ENCODE peak calls at places on chromosomes 3 and 15, in seven cellular contexts. One of them, this sample, is unnamed.
A peak's percentile ranks its signal among the peaks of the same experiment; 100 is the strongest.

GRCh38 chr3:143088835-143089234 is 30.7 kb upstream of the CHST2 start:
- DNase-seq in breast epithelium: no peak
- DNase-seq in heart left ventricle: no peak
- DNase-seq in transverse colon: no peak
- DNase-seq in esophagus squamous epithelium: no peak
- DNase-seq in testis: no peak
- DNase-seq in prostate gland: no peak
- DNase-seq in this sample: no peak

GRCh38 chr15:55255714-55256113 is 33.9 kb downstream of the RAB27A start:
- DNase-seq in breast epithelium: no peak
- DNase-seq in heart left ventricle: no peak
- DNase-seq in transverse colon: no peak
- DNase-seq in esophagus squamous epithelium: no peak
- DNase-seq in testis: no peak
- DNase-seq in prostate gland: no peak
- DNase-seq in this sample: no peak

GRCh38 chr3:186909078-186909853 is 21.1 kb upstream of the ST6GAL1 start:
- DNase-seq in breast epithelium: no peak
- DNase-seq in heart left ventricle: no peak
- DNase-seq in transverse colon: peak; percentile 73
- DNase-seq in esophagus squamous epithelium: peak; percentile 6
- DNase-seq in testis: no peak
- DNase-seq in prostate gland: no peak
- DNase-seq in this sample: peak; percentile 5

GRCh38 chr3:45553469-45553974 is 41.0 kb upstream of the LIMD1 start:
- DNase-seq in breast epithelium: no peak
- DNase-seq in heart left ventricle: peak; percentile 84
- DNase-seq in transverse colon: peak; percentile 61
- DNase-seq in esophagus squamous epithelium: no peak
- DNase-seq in testis: peak; percentile 37
- DNase-seq in prostate gland: no peak
- DNase-seq in this sample: peak; percentile 28

GRCh38 chr3:156171517-156172267 is 51.3 kb downstream of the KCNAB1 start:
- DNase-seq in breast epithelium: no peak
- DNase-seq in heart left ventricle: no peak
- DNase-seq in transverse colon: no peak
- DNase-seq in esophagus squamous epithelium: no peak
- DNase-seq in testis: no peak
- DNase-seq in prostate gland: no peak
- DNase-seq in this sample: no peak

GRCh38 chr3:136728918-136729317 is 23.3 kb downstream of the STAG1 start:
- DNase-seq in breast epithelium: no peak
- DNase-seq in heart left ventricle: no peak
- DNase-seq in transverse colon: no peak
- DNase-seq in esophagus squamous epithelium: no peak
- DNase-seq in testis: no peak
- DNase-seq in prostate gland: no peak
- DNase-seq in this sample: no peak

GRCh38 chr3:52399131-52399530 is 45.8 kb downstream of the SEMA3G start:
- DNase-seq in breast epithelium: no peak
- DNase-seq in heart left ventricle: no peak
- DNase-seq in transverse colon: no peak
- DNase-seq in esophagus squamous epithelium: no peak
- DNase-seq in testis: no peak
- DNase-seq in prostate gland: no peak
- DNase-seq in this sample: no peak

GRCh38 chr15:96088592-96088991 is 241.9 kb upstream of the NR2F2 start:
- DNase-seq in breast epithelium: no peak
- DNase-seq in heart left ventricle: no peak
- DNase-seq in transverse colon: no peak
- DNase-seq in esophagus squamous epithelium: no peak
- DNase-seq in testis: no peak
- DNase-seq in prostate gland: no peak
- DNase-seq in this sample: no peak

GRCh38 chr3:190941694-190942280 is 79.3 kb upstream of the GMNC start:
- DNase-seq in breast epithelium: no peak
- DNase-seq in heart left ventricle: no peak
- DNase-seq in transverse colon: no peak
- DNase-seq in esophagus squamous epithelium: no peak
- DNase-seq in testis: no peak
- DNase-seq in prostate gland: no peak
- DNase-seq in this sample: no peak

GRCh38 chr15:62164500-62165028 is 521 bp downstream of the C2CD4B start:
- DNase-seq in breast epithelium: no peak
- DNase-seq in heart left ventricle: peak; percentile 33
- DNase-seq in transverse colon: peak; percentile 15
- DNase-seq in esophagus squamous epithelium: no peak
- DNase-seq in testis: no peak
- DNase-seq in prostate gland: no peak
- DNase-seq in this sample: peak; percentile 18

GRCh38 chr3:100709840-100710235 is 544 bp downstream of the TFG start:
- DNase-seq in breast epithelium: no peak
- DNase-seq in heart left ventricle: peak; percentile 36
- DNase-seq in transverse colon: peak; percentile 39
- DNase-seq in esophagus squamous epithelium: peak; percentile 2
- DNase-seq in testis: peak; percentile 54
- DNase-seq in prostate gland: peak; percentile 19
- DNase-seq in this sample: peak; percentile 41

GRCh38 chr3:85801955-85802354 is 843.2 kb downstream of the CADM2 start:
- DNase-seq in breast epithelium: no peak
- DNase-seq in heart left ventricle: no peak
- DNase-seq in transverse colon: no peak
- DNase-seq in esophagus squamous epithelium: no peak
- DNase-seq in testis: no peak
- DNase-seq in prostate gland: no peak
- DNase-seq in this sample: no peak

GRCh38 chr3:136281966-136282554 is 31.9 kb downstream of the PCCB start:
- DNase-seq in breast epithelium: no peak
- DNase-seq in heart left ventricle: no peak
- DNase-seq in transverse colon: no peak
- DNase-seq in esophagus squamous epithelium: no peak
- DNase-seq in testis: no peak
- DNase-seq in prostate gland: no peak
- DNase-seq in this sample: no peak

GRCh38 chr3:108296239-108296638 is at the start of gene HHLA2:
- DNase-seq in breast epithelium: no peak
- DNase-seq in heart left ventricle: no peak
- DNase-seq in transverse colon: no peak
- DNase-seq in esophagus squamous epithelium: no peak
- DNase-seq in testis: no peak
- DNase-seq in prostate gland: no peak
- DNase-seq in this sample: no peak

GRCh38 chr3:139588450-139588849 is 48.9 kb upstream of the RBP1 start:
- DNase-seq in breast epithelium: no peak
- DNase-seq in heart left ventricle: peak; percentile 43
- DNase-seq in transverse colon: no peak
- DNase-seq in esophagus squamous epithelium: no peak
- DNase-seq in testis: peak; percentile 45
- DNase-seq in prostate gland: no peak
- DNase-seq in this sample: no peak

GRCh38 chr15:45386420-45386819 is 8.1 kb upstream of the GATM start:
- DNase-seq in breast epithelium: no peak
- DNase-seq in heart left ventricle: peak; percentile 58
- DNase-seq in transverse colon: no peak
- DNase-seq in esophagus squamous epithelium: no peak
- DNase-seq in testis: peak; percentile 89
- DNase-seq in prostate gland: peak; percentile 30
- DNase-seq in this sample: no peak

GRCh38 chr3:141387446-141388030 is 19.2 kb downstream of the ZBTB38 start:
- DNase-seq in breast epithelium: no peak
- DNase-seq in heart left ventricle: no peak
- DNase-seq in transverse colon: no peak
- DNase-seq in esophagus squamous epithelium: no peak
- DNase-seq in testis: no peak
- DNase-seq in prostate gland: no peak
- DNase-seq in this sample: no peak

GRCh38 chr3:128226794-128227399 is 73.6 kb downstream of the EEFSEC start:
- DNase-seq in breast epithelium: no peak
- DNase-seq in heart left ventricle: no peak
- DNase-seq in transverse colon: no peak
- DNase-seq in esophagus squamous epithelium: no peak
- DNase-seq in testis: peak; percentile 36
- DNase-seq in prostate gland: no peak
- DNase-seq in this sample: peak; percentile 15

GRCh38 chr3:23263796-23264195 is 60.7 kb downstream of the UBE2E2 start:
- DNase-seq in breast epithelium: no peak
- DNase-seq in heart left ventricle: no peak
- DNase-seq in transverse colon: no peak
- DNase-seq in esophagus squamous epithelium: no peak
- DNase-seq in testis: no peak
- DNase-seq in prostate gland: no peak
- DNase-seq in this sample: no peak

GRCh38 chr15:80838012-80838411 is 58.8 kb downstream of the CEMIP start:
- DNase-seq in breast epithelium: no peak
- DNase-seq in heart left ventricle: no peak
- DNase-seq in transverse colon: no peak
- DNase-seq in esophagus squamous epithelium: no peak
- DNase-seq in testis: no peak
- DNase-seq in prostate gland: no peak
- DNase-seq in this sample: no peak

GRCh38 chr15:75453703-75454470 is 2.4 kb upstream of the SIN3A start:
- DNase-seq in breast epithelium: peak; percentile 99
- DNase-seq in heart left ventricle: peak; percentile 99
- DNase-seq in transverse colon: peak; percentile 98
- DNase-seq in esophagus squamous epithelium: peak; percentile 95
- DNase-seq in testis: peak; percentile 98
- DNase-seq in prostate gland: peak; percentile 99
- DNase-seq in this sample: peak; percentile 99

GRCh38 chr15:75451674-75452363 is at the start of gene SIN3A:
- DNase-seq in breast epithelium: peak; percentile 100
- DNase-seq in heart left ventricle: peak; percentile 100
- DNase-seq in transverse colon: peak; percentile 99
- DNase-seq in esophagus squamous epithelium: peak; percentile 98
- DNase-seq in testis: peak; percentile 100
- DNase-seq in prostate gland: peak; percentile 99
- DNase-seq in this sample: peak; percentile 100

GRCh38 chr15:75454471-75455418 is 3.3 kb upstream of the SIN3A start:
- DNase-seq in breast epithelium: no peak
- DNase-seq in heart left ventricle: peak; percentile 48
- DNase-seq in transverse colon: peak; percentile 75
- DNase-seq in esophagus squamous epithelium: peak; percentile 36
- DNase-seq in testis: peak; percentile 82
- DNase-seq in prostate gland: peak; percentile 35
- DNase-seq in this sample: peak; percentile 74

GRCh38 chr15:75452364-75452967 is 976 bp upstream of the SIN3A start:
- DNase-seq in breast epithelium: peak; percentile 93
- DNase-seq in heart left ventricle: peak; percentile 91
- DNase-seq in transverse colon: peak; percentile 92
- DNase-seq in esophagus squamous epithelium: peak; percentile 27
- DNase-seq in testis: peak; percentile 92
- DNase-seq in prostate gland: peak; percentile 89
- DNase-seq in this sample: peak; percentile 91

GRCh38 chr15:75452968-75453702 is 1.6 kb upstream of the SIN3A start:
- DNase-seq in breast epithelium: peak; percentile 66
- DNase-seq in heart left ventricle: peak; percentile 59
- DNase-seq in transverse colon: peak; percentile 54
- DNase-seq in esophagus squamous epithelium: peak; percentile 42
- DNase-seq in testis: peak; percentile 32
- DNase-seq in prostate gland: peak; percentile 27
- DNase-seq in this sample: peak; percentile 43
- TF ChIP-seq POLR2A in breast epithelium: no peak
- TF ChIP-seq POLR2A in heart left ventricle: no peak
- TF ChIP-seq POLR2A in transverse colon: no peak
- TF ChIP-seq POLR2A in esophagus squamous epithelium: no peak
- TF ChIP-seq POLR2A in testis: no peak
- TF ChIP-seq POLR2A in prostate gland: no peak
- TF ChIP-seq POLR2A in this sample: no peak

DNA sequence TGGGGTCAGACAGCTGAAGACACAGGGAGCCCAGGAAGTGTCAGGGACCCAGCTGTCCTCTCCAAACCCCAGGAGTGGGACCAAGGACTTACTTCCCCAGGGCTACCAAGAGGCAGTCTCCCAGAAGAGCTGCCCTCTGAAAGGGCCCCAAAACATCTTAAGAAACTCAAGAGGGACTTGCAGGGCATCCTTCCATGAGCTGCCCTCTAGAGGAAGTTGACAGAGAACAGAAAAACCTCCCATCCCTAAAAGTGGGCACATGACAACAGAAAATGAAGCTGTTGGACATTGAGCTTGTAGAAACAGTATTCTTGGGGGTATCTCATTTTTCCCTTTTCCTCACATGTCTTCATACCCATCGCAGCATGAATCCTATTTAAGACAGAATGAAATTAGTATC is 58.9 kb downstream of the MECOM start:
- DNase-seq in breast epithelium: no peak
- DNase-seq in heart left ventricle: no peak
- DNase-seq in transverse colon: no peak
- DNase-seq in esophagus squamous epithelium: no peak
- DNase-seq in testis: no peak
- DNase-seq in prostate gland: no peak
- DNase-seq in this sample: no peak
- TF ChIP-seq CTCF in breast epithelium: no peak
- TF ChIP-seq CTCF in heart left ventricle: no peak
- TF ChIP-seq CTCF in transverse colon: no peak
- TF ChIP-seq CTCF in esophagus squamous epithelium: no peak
- TF ChIP-seq CTCF in testis: no peak
- TF ChIP-seq CTCF in prostate gland: no peak
- TF ChIP-seq CTCF in this sample: no peak

DNA sequence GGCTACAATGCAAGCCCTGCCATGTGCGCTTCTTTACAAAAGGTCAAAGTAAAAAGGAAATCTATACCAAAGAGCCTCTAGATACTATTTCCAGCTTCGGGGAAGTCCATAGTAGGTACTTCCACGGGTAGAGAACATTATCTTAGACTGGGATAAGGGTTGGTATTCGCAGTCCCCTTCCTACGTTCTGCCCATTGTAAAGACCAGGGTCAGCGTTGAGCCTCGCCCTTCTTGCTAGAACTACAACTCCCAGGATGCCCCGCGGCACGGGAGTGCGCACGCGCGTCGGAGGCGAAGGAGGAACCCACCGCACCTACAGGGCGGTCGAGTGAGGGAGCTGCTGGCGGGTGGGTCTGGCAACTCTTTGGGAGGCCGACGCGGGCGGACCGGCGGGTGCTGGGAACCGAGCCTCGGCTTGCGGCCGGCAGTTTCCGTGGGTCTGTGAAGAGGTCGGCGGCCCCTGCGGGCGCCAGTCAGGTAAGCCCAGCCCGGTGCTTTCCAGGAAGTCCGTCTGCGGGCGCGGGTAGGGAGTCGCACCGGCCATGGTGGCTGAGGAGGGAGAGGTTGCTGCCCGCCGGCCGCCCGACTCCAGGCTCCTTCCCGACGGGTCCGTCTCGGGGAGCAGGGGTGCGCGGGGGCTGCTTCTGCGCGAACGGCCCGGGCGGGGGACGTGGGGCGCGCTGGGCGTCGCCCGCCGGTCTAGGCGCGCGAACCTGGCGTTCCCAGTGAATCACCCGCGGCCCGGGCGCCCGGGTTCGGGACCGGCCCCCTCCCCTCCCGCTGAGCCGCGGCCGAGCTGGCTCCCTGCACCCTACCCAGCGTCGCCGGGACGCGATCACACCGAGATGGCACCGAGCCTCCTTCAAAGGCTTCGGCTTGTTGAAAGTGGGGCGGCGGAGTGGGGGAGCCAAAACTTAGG is at the start of gene TMOD3:
- DNase-seq in breast epithelium: peak; percentile 81
- DNase-seq in heart left ventricle: peak; percentile 95
- DNase-seq in transverse colon: peak; percentile 96
- DNase-seq in esophagus squamous epithelium: peak; percentile 33
- DNase-seq in testis: peak; percentile 95
- DNase-seq in prostate gland: peak; percentile 90
- DNase-seq in this sample: peak; percentile 92
- TF ChIP-seq POLR2A in breast epithelium: peak; percentile 80
- TF ChIP-seq POLR2A in heart left ventricle: no peak
- TF ChIP-seq POLR2A in transverse colon: peak; percentile 95
- TF ChIP-seq POLR2A in esophagus squamous epithelium: no peak
- TF ChIP-seq POLR2A in testis: peak; percentile 84
- TF ChIP-seq POLR2A in prostate gland: peak; percentile 95
- TF ChIP-seq POLR2A in this sample: peak; percentile 96

GRCh38 chr3:129992781-129993180 is 18.3 kb downstream of the TRH start:
- DNase-seq in breast epithelium: no peak
- DNase-seq in heart left ventricle: no peak
- DNase-seq in transverse colon: no peak
- DNase-seq in esophagus squamous epithelium: no peak
- DNase-seq in testis: no peak
- DNase-seq in prostate gland: no peak
- DNase-seq in this sample: no peak
- TF ChIP-seq CTCF in breast epithelium: no peak
- TF ChIP-seq CTCF in heart left ventricle: no peak
- TF ChIP-seq CTCF in transverse colon: peak; percentile 5
- TF ChIP-seq CTCF in esophagus squamous epithelium: peak; percentile 19
- TF ChIP-seq CTCF in testis: no peak
- TF ChIP-seq CTCF in prostate gland: no peak
- TF ChIP-seq CTCF in this sample: no peak